ENCODE peak calls at places on chromosomes 6 and 20, in four cellular contexts. T is effector memory CD4-positive, alpha-beta T cell; R is H9; H is neural progenitor cell. N is an unnamed sample.

GRCh38 chr20:46151936-46152335 is 33.8 kb downstream of the CD40 start:
- DNase-seq in R (peak; percentile 65), H (peak; percentile 42), T (no peak), N (no peak)

GRCh38 chr6:83442752-83443151 is 11.9 kb upstream of the ME1 start:
- DNase-seq in T (no peak), R (no peak), H (peak; percentile 30), N (no peak)

GRCh38 chr6:103215835-103216234 is 1643.9 kb downstream of the HACE1 start:
- DNase-seq in H (no peak), T (no peak), R (no peak), N (no peak)

GRCh38 chr6:138656278-138656803 is 117.2 kb upstream of the CCDC28A start:
- DNase-seq in H (no peak), R (no peak), T (no peak), N (no peak)

GRCh38 chr6:10511477-10511876 is 9.7 kb upstream of the GCNT2 start:
- DNase-seq in T (no peak), H (no peak), R (no peak), N (no peak)

GRCh38 chr6:7909323-7910276 is 988 bp downstream of the TXNDC5 start:
- DNase-seq in R (peak; percentile 74), T (no peak), H (peak; percentile 77), N (no peak)

GRCh38 chr6:46217671-46218131 is 46.9 kb upstream of the ENPP5 start:
- DNase-seq in R (no peak), H (no peak), T (no peak), N (no peak)

GRCh38 chr20:34996243-34996984 is 40.7 kb downstream of the MYH7B start:
- DNase-seq in R (no peak), H (no peak), T (no peak), N (no peak)

DNA sequence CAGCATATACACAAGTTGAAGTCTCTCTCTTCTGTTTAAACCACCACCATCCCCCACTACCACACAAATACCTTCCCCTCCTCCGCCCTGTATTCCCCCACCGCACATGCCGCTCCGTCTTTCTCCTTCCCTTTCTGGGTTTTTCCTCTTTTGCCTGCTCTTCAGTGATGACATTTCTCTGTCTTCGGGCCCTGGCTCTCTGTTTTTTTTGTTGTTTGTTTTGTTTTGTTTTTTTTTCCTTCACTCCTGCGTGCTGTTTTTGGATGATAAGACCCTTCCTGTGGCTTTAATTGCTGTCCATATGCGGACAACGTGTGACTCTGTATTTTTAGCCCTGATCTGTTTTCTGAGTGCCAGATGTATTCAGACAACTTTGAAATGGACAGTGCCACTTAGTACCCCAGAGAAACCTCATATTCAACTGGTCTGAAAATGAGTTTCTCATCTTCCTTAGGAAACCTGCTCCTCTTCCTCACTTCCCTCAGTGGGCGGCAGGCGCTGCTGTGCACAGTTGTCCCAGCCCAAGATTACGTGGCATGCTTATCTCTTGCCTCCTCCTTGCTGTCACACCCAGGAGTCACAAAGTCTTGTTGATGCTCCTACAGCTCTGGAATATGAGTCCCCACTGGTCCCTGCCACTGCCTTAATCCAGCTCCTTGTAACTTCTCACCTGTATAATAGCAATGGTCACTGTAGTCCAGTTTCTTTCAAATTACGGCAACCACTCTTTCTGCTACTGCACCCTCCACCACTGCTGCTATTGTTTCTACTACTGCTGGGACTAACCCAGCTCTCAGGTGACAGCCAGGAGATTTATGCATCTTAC is 8.2 kb downstream of the PPP1R14C start:
- DNase-seq in H (no peak), T (no peak), R (no peak), N (no peak)
- H3K4me1 ChIP-seq in H (no peaks in the 10 kb centered on the region), T (no peaks in the 10 kb centered on the region), R (peaks cover 3% of the 10 kb centered on the region), N (peaks cover 4% of the 10 kb centered on the region)

GRCh38 chr6:142523485-142523884 is 221.7 kb downstream of the ADGRG6 start:
- DNase-seq in T (no peak), H (no peak), R (no peak), N (no peak)

GRCh38 chr6:142518126-142518525 is 216.3 kb downstream of the ADGRG6 start:
- DNase-seq in T (no peak), H (no peak), R (no peak), N (no peak)

GRCh38 chr6:142518761-142519160 is 217.0 kb downstream of the ADGRG6 start:
- DNase-seq in R (no peak), T (no peak), H (no peak), N (no peak)

DNA sequence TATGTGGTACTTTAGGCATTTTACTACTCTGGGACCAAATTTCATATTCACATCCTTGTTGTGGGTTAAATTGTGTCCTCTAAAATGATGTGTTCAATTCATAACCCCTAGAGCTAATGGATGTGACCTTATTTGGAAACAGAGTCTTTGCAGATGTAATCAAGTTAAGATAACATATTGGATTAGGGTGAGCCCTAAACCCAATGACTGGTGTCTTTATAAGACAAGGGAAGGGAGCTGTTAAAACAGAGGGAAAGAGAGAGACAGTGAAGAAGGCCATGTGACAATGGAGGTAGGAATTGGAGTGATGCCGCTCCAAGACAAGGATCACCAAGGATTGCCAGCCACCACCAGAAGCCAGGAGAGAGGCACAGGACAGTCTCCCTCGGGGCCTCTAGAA is 220.0 kb downstream of the ADGRG6 start:
- DNase-seq in R (no peak), T (no peak), H (no peak), N (no peak)
- H3K4me1 ChIP-seq in R (no peaks in the 10 kb centered on the region), T (no peaks in the 10 kb centered on the region), H (no peaks in the 10 kb centered on the region), N (no peaks in the 10 kb centered on the region)

GRCh38 chr6:84770521-84770920 is 6.1 kb upstream of the TBX18 start:
- DNase-seq in H (no peak), T (no peak), R (no peak), N (no peak)
- H3K4me1 ChIP-seq in H (peaks cover 5% of the 10 kb centered on the region), T (no peaks in the 10 kb centered on the region), R (no peaks in the 10 kb centered on the region), N (peaks cover 2% of the 10 kb centered on the region)

GRCh38 chr6:22877946-22878705 is 308.8 kb downstream of the HDGFL1 start:
- DNase-seq in H (no peak), R (peak; percentile 32), T (no peak), N (peak; percentile 54)
- H3K4me1 ChIP-seq in H (peaks cover 3% of the 10 kb centered on the region), R (peaks cover 6% of the 10 kb centered on the region), T (no peaks in the 10 kb centered on the region), N (peaks cover 2% of the 10 kb centered on the region)

DNA sequence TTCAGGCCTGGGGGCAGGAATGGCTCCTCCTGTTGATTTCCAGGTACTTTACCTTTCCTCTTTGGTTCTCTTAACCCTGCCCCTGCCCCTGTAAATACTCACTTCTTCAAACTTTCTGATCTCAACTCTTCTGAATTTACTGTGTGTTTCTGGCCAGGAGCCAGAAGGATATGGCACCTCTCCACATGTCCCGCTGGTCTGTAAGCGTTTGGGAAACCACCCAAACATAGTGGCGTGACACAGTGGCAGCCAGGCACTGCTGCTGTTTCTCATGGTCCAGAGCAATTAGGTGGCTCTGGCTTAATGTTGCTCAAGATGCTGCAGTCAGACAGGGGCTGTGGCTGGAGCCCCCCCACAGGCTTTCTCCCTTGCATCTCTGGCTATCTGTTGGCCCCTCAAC is 374.5 kb downstream of the RNGTT start:
- DNase-seq in R (no peak), T (no peak), H (no peak), N (no peak)
- H3K4me1 ChIP-seq in R (peaks cover 4% of the 10 kb centered on the region), T (no peaks in the 10 kb centered on the region), H (no peaks in the 10 kb centered on the region), N (peaks cover 2% of the 10 kb centered on the region)

DNA sequence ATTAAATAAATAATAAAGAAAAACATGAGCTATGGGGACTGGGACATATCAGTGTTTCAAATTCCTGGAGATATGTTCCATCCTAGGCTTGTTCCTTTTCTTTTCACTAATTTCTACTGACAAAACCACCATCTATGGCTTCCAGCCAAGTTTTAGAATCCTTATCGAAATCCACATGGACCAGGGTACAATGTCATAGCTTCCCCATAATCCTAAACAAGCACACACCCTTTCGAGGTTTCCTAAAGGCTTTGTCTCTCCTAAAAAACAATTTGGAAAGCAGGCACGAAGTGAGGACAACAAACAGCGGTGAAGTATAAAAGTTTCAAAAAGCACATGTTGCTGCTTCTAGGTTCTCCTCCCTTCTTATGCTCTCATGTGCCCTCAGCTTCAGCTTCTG is 13.3 kb upstream of the DST start:
- DNase-seq in R (no peak), T (no peak), H (no peak), N (no peak)
- H3K4me1 ChIP-seq in R (peaks cover 3% of the 10 kb centered on the region), T (no peaks in the 10 kb centered on the region), H (peaks cover 24% of the 10 kb centered on the region), N (peaks cover 2% of the 10 kb centered on the region)

GRCh38 chr6:148500402-148500801 is 157.8 kb downstream of the SASH1 start:
- DNase-seq in R (no peak), T (no peak), H (no peak), N (no peak)

GRCh38 chr6:148495029-148495428 is 152.4 kb downstream of the SASH1 start:
- DNase-seq in H (no peak), T (no peak), R (no peak), N (no peak)

GRCh38 chr6:148494226-148494625 is 151.6 kb downstream of the SASH1 start:
- DNase-seq in R (no peak), T (no peak), H (no peak), N (no peak)

GRCh38 chr6:148497717-148498116 is 155.1 kb downstream of the SASH1 start:
- DNase-seq in R (no peak), H (no peak), T (no peak), N (no peak)

DNA sequence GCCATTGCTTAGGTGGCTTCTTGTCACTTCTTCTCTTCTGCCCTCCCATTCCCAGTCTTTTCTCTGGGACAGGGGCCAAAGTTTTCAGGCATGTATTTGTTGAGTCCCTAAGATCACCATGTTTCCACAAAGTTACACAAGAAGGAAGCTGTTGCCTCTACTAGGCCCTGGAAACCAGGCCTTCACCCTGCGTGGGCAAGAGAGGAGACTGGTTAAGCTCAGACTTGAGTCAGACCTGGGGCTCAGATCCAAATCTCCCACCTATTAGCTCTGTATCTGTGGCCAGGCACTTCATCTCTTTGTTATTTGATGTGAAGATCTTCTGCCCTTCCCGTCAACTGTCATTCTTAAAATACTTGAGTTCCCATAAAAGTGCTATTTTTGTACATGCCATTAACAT is 154.6 kb downstream of the SASH1 start:
- DNase-seq in H (no peak), R (no peak), T (no peak), N (no peak)
- H3K4me1 ChIP-seq in H (peaks cover 11% of the 10 kb centered on the region), R (no peaks in the 10 kb centered on the region), T (no peaks in the 10 kb centered on the region), N (no peaks in the 10 kb centered on the region)